ENCODE peak calls at places on chromosome 21, in six cellular contexts. V is CD8-positive, alpha-beta T cell; G is neuronal stem cell; M is uterus; N is H9; F is OCI-LY7. P is an unnamed sample.

GRCh38 chr21:24844672-24845071 is 762.6 kb downstream of the MRPL39 start:
- DNase-seq in M (no peak), F (no peak), N (no peak), V (no peak), G (no peak), P (no peak)

GRCh38 chr21:20783611-20784010 is 214.6 kb upstream of the NCAM2 start:
- DNase-seq in F (no peak), V (no peak), N (no peak), M (no peak), G (no peak), P (no peak)

GRCh38 chr21:15252437-15252836 is 187.6 kb upstream of the NRIP1 start:
- DNase-seq in F (no peak), M (no peak), G (no peak), N (no peak), V (no peak), P (no peak)

GRCh38 chr21:31416465-31416864 is 72.4 kb upstream of the TIAM1 start:
- DNase-seq in F (no peak), G (no peak), N (no peak), M (no peak), V (no peak), P (no peak)

GRCh38 chr21:17725339-17725738 is 93.8 kb downstream of the C21orf91 start:
- DNase-seq in G (no peak), V (no peak), N (no peak), F (no peak), M (no peak), P (no peak)

GRCh38 chr21:27498025-27498424 is 531.1 kb upstream of the ADAMTS5 start:
- DNase-seq in V (no peak), M (no peak), N (no peak), G (no peak), F (no peak), P (no peak)

GRCh38 chr21:30979054-30979453 is 59.2 kb downstream of the KRTAP19-8 start:
- DNase-seq in G (no peak), V (no peak), M (no peak), F (no peak), N (no peak), P (no peak)

GRCh38 chr21:40615503-40616376 is 231.2 kb downstream of the DSCAM start:
- DNase-seq in M (no peak), N (no peak), V (no peak), F (no peak), G (no peak), P (no peak)

GRCh38 chr21:40049959-40050290 is 182.7 kb downstream of the PCP4 start:
- DNase-seq in G (no peak), N (peak), M (no peak), F (no peak), V (no peak), P (no peak)

GRCh38 chr21:22585558-22585957 is 1587.3 kb downstream of the NCAM2 start:
- DNase-seq in N (no peak), V (no peak), M (no peak), F (peak), G (no peak), P (no peak)

GRCh38 chr21:28427356-28428022 is 565.2 kb downstream of the LTN1 start:
- DNase-seq in N (no peak), V (no peak), F (no peak), G (no peak), M (no peak), P (no peak)

GRCh38 chr21:30190554-30190953 is 23.9 kb upstream of the CLDN17 start:
- DNase-seq in V (no peak), F (no peak), G (no peak), M (no peak), N (no peak), P (no peak)

GRCh38 chr21:26148834-26149354 is 21.7 kb downstream of the APP start:
- DNase-seq in V (no peak), F (no peak), G (no peak), M (no peak), N (no peak), P (no peak)

GRCh38 chr21:29265690-29266479 is 32.8 kb upstream of the BACH1 start:
- DNase-seq in M (no peak), G (no peak), N (no peak), F (no peak), V (no peak), P (no peak)

GRCh38 chr21:33021667-33022066 is 4.1 kb upstream of the OLIG2 start:
- DNase-seq in G (no peak), N (no peak), F (no peak), M (no peak), V (no peak), P (no peak)

GRCh38 chr21:32020551-32020950 is 147.7 kb downstream of the HUNK start:
- DNase-seq in N (no peak), G (no peak), F (no peak), V (no peak), M (no peak), P (no peak)

GRCh38 chr21:40681164-40681859 is 165.6 kb downstream of the DSCAM start:
- DNase-seq in N (no peak), M (no peak), V (no peak), G (no peak), F (no peak), P (no peak)

GRCh38 chr21:23986987-23987386 is 1620.3 kb downstream of the MRPL39 start:
- DNase-seq in G (no peak), V (no peak), N (no peak), F (no peak), M (no peak), P (no peak)

GRCh38 chr21:33531007-33531406 is 10.9 kb downstream of the GART start:
- DNase-seq in V (no peak), N (no peak), G (no peak), M (no peak), F (no peak), P (no peak)

GRCh38 chr21:29656504-29657227 is 283.1 kb downstream of the GRIK1 start:
- DNase-seq in V (no peak), G (no peak), M (no peak), F (no peak), N (no peak), P (no peak)

GRCh38 chr21:23308741-23309140 is 2298.5 kb downstream of the MRPL39 start:
- DNase-seq in F (no peak), N (no peak), M (no peak), V (no peak), G (no peak), P (no peak)

GRCh38 chr21:31888936-31889371 is 16.1 kb downstream of the HUNK start:
- DNase-seq in F (no peak), V (no peak), M (no peak), N (no peak), G (no peak), P (no peak)

GRCh38 chr21:17758703-17759102 is 60.5 kb downstream of the C21orf91 start:
- DNase-seq in N (no peak), F (no peak), G (no peak), V (no peak), M (no peak), P (no peak)

GRCh38 chr21:32306021-32306780 is 7.5 kb downstream of the MRAP start:
- DNase-seq in M (no peak), F (no peak), G (peak), N (peak), V (no peak), P (no peak)

GRCh38 chr21:43790053-43790524 is 712 bp downstream of the RRP1 start:
- DNase-seq in G (no peak), N (no peak), M (no peak), V (no peak), F (no peak), P (no peak)
- H3K27ac ChIP-seq in G (no peak), N (no peak), M (peak), V (peak), F (peak), P (peak)

GRCh38 chr21:38922474-38922873 is 116.7 kb downstream of the ETS2 start:
- DNase-seq in G (no peak), M (no peak), V (no peak), N (no peak), F (no peak), P (no peak)
- H3K27ac ChIP-seq in G (no peak), M (peak), V (no peak), N (no peak), F (no peak), P (no peak)

DNA sequence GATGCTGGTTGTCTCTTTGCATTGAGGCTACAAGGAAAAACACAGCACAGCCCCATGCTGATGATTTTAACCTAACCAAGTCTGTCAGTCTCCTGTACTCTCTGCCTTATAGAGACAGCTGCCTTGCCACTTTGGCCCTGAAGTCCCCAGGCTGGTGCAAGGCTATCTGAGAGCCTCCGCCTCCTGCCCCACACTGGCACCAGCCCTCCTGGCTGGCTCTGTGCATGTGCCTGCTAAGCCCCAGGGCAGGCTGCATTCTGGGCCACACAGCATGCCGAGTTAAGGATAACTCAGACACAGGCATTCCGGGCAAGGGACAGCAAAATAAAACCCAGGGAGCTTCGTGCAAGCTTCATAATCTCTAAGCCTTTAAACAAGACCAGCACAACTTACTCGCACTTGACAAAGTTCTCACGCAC is 910 bp downstream of the RUNX1 start:
- DNase-seq in V (no peak), F (peak), M (no peak), N (no peak), G (no peak), P (no peak)
- H3K27ac ChIP-seq in V (peak), F (peak), M (no peak), N (no peak), G (no peak), P (peak)

DNA sequence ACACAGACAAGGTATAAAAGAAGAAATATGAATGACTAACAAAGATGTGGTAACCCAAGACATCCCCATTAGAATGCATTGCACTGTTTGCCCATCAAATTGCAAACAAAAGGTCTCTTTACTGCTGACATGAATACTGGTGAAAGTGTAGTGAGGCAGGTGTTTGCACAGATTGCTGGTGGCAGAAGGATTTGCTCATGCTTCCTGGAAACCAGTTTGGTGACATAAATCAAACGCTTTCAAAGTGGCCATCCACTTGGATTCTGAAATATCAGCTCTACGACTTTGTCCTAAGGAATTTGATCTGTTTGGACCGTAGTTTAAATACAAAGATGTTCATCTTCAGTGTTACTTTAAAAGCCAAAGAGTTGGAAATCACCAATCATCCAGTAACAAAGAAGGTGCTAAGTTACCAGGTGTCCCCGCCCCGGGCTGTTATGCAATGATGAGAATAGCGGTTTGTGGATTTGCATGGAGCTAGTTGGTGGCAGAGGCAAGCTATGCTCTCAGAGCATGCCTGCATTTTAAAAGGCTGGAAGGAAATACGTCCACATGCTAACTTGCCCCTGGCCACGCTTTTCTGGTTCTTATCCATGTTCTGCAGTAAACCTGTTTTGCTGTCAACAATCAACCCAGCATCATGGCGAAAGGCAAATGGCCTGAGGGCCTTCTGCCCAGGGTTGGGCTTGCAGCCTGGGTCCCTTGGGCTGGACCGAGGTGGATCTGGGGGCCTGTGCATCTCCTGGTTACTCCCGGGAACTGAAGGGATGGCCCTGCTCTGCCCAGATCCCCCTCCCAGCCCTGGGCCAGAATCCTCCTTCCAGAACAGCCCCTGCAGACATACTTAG is 49.2 kb downstream of the UMODL1 start:
- DNase-seq in M (no peak), N (peak), G (no peak), V (no peak), F (peak), P (no peak)
- H3K27ac ChIP-seq in M (no peak), N (no peak), G (no peak), V (no peak), F (peak), P (no peak)

GRCh38 chr21:43361493-43362296 is 65.2 kb downstream of the SIK1 start:
- DNase-seq in V (peak), M (no peak), F (peak), N (no peak), G (no peak), P (no peak)

GRCh38 chr21:43362306-43362927 is 64.5 kb downstream of the SIK1 start:
- DNase-seq in M (peak), F (peak), G (no peak), V (peak), N (peak), P (peak)

GRCh38 chr21:43360441-43361126 is 66.3 kb downstream of the SIK1 start:
- DNase-seq in V (no peak), G (no peak), N (no peak), M (no peak), F (no peak), P (no peak)

GRCh38 chr21:43362928-43363314 is 64.0 kb downstream of the SIK1 start:
- DNase-seq in M (no peak), N (no peak), G (no peak), V (no peak), F (peak), P (no peak)

GRCh38 chr21:43361127-43361492 is 65.8 kb downstream of the SIK1 start:
- DNase-seq in M (no peak), F (peak), N (no peak), V (no peak), G (no peak), P (no peak)
- H3K27ac ChIP-seq in M (peak), F (peak), N (no peak), V (peak), G (no peak), P (peak)

GRCh38 chr21:46298083-46298412 is 11.9 kb downstream of the YBEY start:
- DNase-seq in V (no peak), F (no peak), G (no peak), N (no peak), M (no peak), P (no peak)

GRCh38 chr21:46295177-46295711 is 9.1 kb downstream of the YBEY start:
- DNase-seq in M (no peak), G (no peak), N (no peak), F (no peak), V (no peak), P (no peak)

GRCh38 chr21:46297311-46298082 is 11.4 kb downstream of the YBEY start:
- DNase-seq in V (no peak), N (no peak), M (no peak), F (no peak), G (no peak), P (no peak)

GRCh38 chr21:46294647-46295176 is 8.6 kb downstream of the YBEY start:
- DNase-seq in F (no peak), V (no peak), G (no peak), M (no peak), N (no peak), P (no peak)

DNA sequence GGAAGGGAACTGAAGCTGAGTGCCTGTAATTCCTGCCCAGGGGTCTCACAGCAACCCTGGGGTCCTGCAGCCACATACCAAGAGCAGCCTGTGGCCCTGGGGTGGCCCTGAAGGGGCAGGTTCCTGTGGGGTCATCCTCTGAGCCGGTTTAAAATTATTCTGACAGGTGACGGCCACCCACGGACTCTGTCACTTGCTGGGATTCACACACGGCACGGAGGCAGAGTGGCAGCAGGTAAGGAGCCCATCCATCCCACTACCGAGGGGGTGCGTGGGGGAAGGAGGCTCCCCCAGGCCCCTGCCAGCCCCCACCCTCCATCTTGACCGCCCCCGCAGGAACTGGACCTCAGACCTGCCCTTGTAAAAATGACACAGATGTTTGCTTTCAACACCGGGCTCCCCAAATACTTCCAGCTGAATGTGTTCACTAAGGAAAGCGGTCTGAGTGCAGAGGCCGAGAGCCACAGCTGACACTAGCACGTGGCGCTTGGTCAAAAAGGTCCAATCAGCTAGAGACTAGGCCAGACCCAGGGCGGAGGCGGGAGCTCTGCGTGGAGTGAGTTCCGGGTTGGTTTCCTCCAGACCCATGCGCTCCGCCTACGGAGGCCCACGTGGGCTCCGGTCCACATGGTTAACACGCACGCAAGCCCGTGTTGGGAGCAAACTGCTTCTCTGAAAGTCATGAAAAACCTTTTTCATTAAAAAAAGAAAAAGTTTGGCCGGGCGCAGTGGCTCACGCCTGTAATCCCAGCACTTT is 10.0 kb downstream of the YBEY start:
- DNase-seq in N (peak), G (no peak), F (peak), M (peak), V (no peak), P (peak)
- H3K27ac ChIP-seq in N (no peak), G (no peak), F (no peak), M (peak), V (no peak), P (no peak)